ENCODE peak calls at places on chromosomes 5 and 9, in eight cellular contexts. G, T, Y, C, V, K, P and W are unnamed samples.

GRCh38 chr5:114988096-114988495 is 181.6 kb downstream of the TRIM36 start:
- ATAC-seq in G (no peak), T (no peak), Y (no peak), C (no peak), V (no peak), K (no peak), P (no peak), W (no peak)

GRCh38 chr9:7316967-7317366 is 482.6 kb downstream of the DMAC1 start:
- ATAC-seq in G (no peak), T (no peak), Y (no peak), C (peak; percentile 62), V (no peak), K (no peak), P (no peak), W (no peak)

GRCh38 chr9:3879315-3879714 is 353.5 kb upstream of the RFX3 start:
- ATAC-seq in G (no peak), T (no peak), Y (no peak), C (no peak), V (no peak), K (no peak), P (no peak), W (no peak)

GRCh38 chr5:56168066-56168478 is 65.1 kb downstream of the ANKRD55 start:
- ATAC-seq in G (no peak), T (no peak), Y (peak; percentile 78), C (no peak), V (no peak), K (no peak), P (peak; percentile 55), W (no peak)

GRCh38 chr9:125003332-125003731 is 62.4 kb upstream of the GOLGA1 start:
- ATAC-seq in G (no peak), T (no peak), Y (no peak), C (no peak), V (no peak), K (no peak), P (no peak), W (no peak)

GRCh38 chr5:94045839-94046782 is 304.7 kb upstream of the POU5F2 start:
- ATAC-seq in G (no peak), T (no peak), Y (no peak), C (peak; percentile 92), V (no peak), K (no peak), P (no peak), W (no peak)

GRCh38 chr5:38541174-38541724 is 15.2 kb downstream of the LIFR start:
- ATAC-seq in G (no peak), T (no peak), Y (no peak), C (no peak), V (no peak), K (no peak), P (no peak), W (no peak)

GRCh38 chr5:8756498-8757084 is 789.3 kb downstream of the SEMA5A start:
- ATAC-seq in G (peak; percentile 58), T (no peak), Y (no peak), C (peak; percentile 66), V (no peak), K (no peak), P (no peak), W (no peak)

GRCh38 chr5:161397448-161397847 is 149.1 kb downstream of the GABRB2 start:
- ATAC-seq in G (no peak), T (no peak), Y (no peak), C (no peak), V (no peak), K (no peak), P (no peak), W (no peak)

GRCh38 chr5:146071171-146071570 is 34.2 kb downstream of the PLAC8L1 start:
- ATAC-seq in G (no peak), T (no peak), Y (no peak), C (no peak), V (no peak), K (no peak), P (no peak), W (no peak)

GRCh38 chr5:92644271-92644886 is 936.6 kb downstream of the NR2F1-AS1 start:
- ATAC-seq in G (no peak), T (peak; percentile 59), Y (no peak), C (peak; percentile 78), V (no peak), K (peak; percentile 66), P (no peak), W (no peak)

GRCh38 chr9:88326936-88327335 is 61.3 kb upstream of the SPIN1 start:
- ATAC-seq in G (no peak), T (no peak), Y (no peak), C (no peak), V (no peak), K (no peak), P (no peak), W (no peak)

GRCh38 chr9:68771376-68771775 is 66.3 kb downstream of the PIP5K1B start:
- ATAC-seq in G (no peak), T (no peak), Y (no peak), C (no peak), V (no peak), K (no peak), P (no peak), W (no peak)

GRCh38 chr5:151286246-151286645 is 17.3 kb downstream of the SLC36A3 start:
- ATAC-seq in G (no peak), T (no peak), Y (no peak), C (no peak), V (no peak), K (no peak), P (no peak), W (no peak)

GRCh38 chr5:174837919-174838902 is 113.8 kb downstream of the MSX2 start:
- ATAC-seq in G (no peak), T (peak; percentile 74), Y (no peak), C (peak; percentile 90), V (peak; percentile 84), K (no peak), P (no peak), W (peak; percentile 84)

GRCh38 chr5:56060276-56061110 is 65.7 kb upstream of the IL6ST start:
- ATAC-seq in G (no peak), T (no peak), Y (no peak), C (no peak), V (no peak), K (no peak), P (peak; percentile 32), W (no peak)

GRCh38 chr9:98591696-98592095 is 117.0 kb downstream of the GABBR2 start:
- ATAC-seq in G (no peak), T (no peak), Y (no peak), C (no peak), V (no peak), K (no peak), P (no peak), W (no peak)

GRCh38 chr5:172490739-172491461 is 36.6 kb upstream of the SH3PXD2B start:
- ATAC-seq in G (no peak), T (no peak), Y (no peak), C (no peak), V (no peak), K (no peak), P (no peak), W (no peak)

GRCh38 chr9:101650096-101650495 is 55.3 kb upstream of the PPP3R2 start:
- ATAC-seq in G (no peak), T (no peak), Y (no peak), C (no peak), V (no peak), K (no peak), P (peak; percentile 73), W (no peak)

GRCh38 chr9:136631038-136632000 is 31.4 kb upstream of the EGFL7 start:
- ATAC-seq in G (peak; percentile 85), T (peak; percentile 92), Y (peak; percentile 96), C (peak; percentile 75), V (peak; percentile 90), K (peak; percentile 73), P (peak; percentile 96), W (peak; percentile 78)

GRCh38 chr9:136630662-136630992 is 32.1 kb upstream of the EGFL7 start:
- ATAC-seq in G (no peak), T (no peak), Y (no peak), C (no peak), V (no peak), K (no peak), P (no peak), W (no peak)

GRCh38 chr9:136629001-136629878 is 33.5 kb upstream of the EGFL7 start:
- ATAC-seq in G (no peak), T (no peak), Y (no peak), C (no peak), V (no peak), K (no peak), P (no peak), W (no peak)

GRCh38 chr9:136628287-136628686 is 34.4 kb upstream of the EGFL7 start:
- ATAC-seq in G (no peak), T (no peak), Y (no peak), C (no peak), V (no peak), K (no peak), P (no peak), W (no peak)

GRCh38 chr9:136629879-136630661 is 32.6 kb upstream of the EGFL7 start:
- ATAC-seq in G (peak; percentile 44), T (peak; percentile 62), Y (peak; percentile 85), C (peak; percentile 78), V (peak; percentile 54), K (peak; percentile 32), P (peak; percentile 83), W (no peak)
- TF ChIP-seq POLR2AphosphoS5 in G (no peak), T (no peak), Y (no peak), C (no peak), V (no peak), K (no peak), P (no peak), W (no peak)

GRCh38 chr5:39547548-39548154 is 122.9 kb upstream of the DAB2 start:
- ATAC-seq in G (no peak), T (peak; percentile 73), Y (peak; percentile 83), C (peak; percentile 48), V (peak; percentile 81), K (peak; percentile 74), P (peak; percentile 36), W (peak; percentile 66)
- TF ChIP-seq POLR2AphosphoS5 in G (no peak), T (no peak), Y (no peak), C (no peak), V (no peak), K (no peak), P (no peak), W (peak; percentile 50)

DNA sequence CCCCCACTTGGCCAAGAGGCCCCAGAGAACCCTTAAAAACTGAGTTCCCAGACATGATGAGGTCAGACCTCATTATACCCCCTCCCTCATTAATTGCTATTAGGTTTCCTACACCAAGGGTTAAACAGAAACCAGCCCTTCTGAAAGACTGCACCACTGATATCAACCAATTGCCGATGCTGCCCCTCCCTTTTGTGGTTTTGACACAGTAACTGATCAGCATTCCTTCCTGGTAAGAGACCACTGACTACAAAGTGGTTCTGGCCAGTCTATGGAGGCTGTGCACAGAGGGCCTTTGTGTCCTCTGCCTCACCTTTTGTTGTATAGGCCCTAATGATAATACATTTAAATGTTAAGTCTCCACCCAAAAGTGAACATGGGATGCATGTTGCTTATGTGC is 201.5 kb downstream of the FRMD3 start:
- ATAC-seq in G (no peak), T (no peak), Y (no peak), C (no peak), V (no peak), K (no peak), P (peak; percentile 51), W (no peak)
- TF ChIP-seq POLR2AphosphoS5 in G (no peak), T (no peak), Y (no peak), C (no peak), V (no peak), K (no peak), P (no peak), W (no peak)

DNA sequence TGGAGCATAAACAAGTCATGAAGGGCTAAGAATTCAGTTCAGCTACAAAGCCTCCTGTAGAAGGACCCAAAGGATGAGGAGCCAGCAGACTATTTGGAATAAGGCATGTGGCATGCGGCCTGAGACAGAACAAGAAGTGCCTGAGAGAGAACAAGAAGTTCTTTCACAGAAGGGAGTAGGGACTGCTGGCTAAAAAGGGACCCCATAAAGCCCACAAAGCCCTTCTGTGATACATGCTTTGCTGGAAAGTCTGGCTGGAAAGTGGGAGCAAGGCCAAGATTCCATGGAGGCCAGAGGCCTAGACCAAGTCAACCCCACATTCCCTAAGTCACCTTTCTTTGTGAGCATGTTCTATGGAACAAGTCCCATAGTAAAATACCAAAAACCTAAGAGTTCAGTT is 35.9 kb upstream of the UBAP2 start:
- ATAC-seq in G (no peak), T (no peak), Y (no peak), C (no peak), V (no peak), K (no peak), P (no peak), W (peak; percentile 89)
- TF ChIP-seq POLR2AphosphoS5 in G (no peak), T (no peak), Y (no peak), C (no peak), V (peak; percentile 29), K (no peak), P (no peak), W (peak; percentile 88)